ENCODE peak calls at places on chromosomes 7 and 10, in seven cellular contexts. Z is DND-41, V is GM13976, A is NCI-H460, J is GM23248, D is hippocampal formation, B is right atrium auricular region. P is an unnamed sample.
A peak's percentile ranks its signal among the peaks of the same experiment; 100 is the strongest.

GRCh38 chr10:67779455-67780205 is 58.4 kb downstream of the DNAJC12 start:
- DNase-seq in Z (peak; percentile 73), V (peak; percentile 54), A (peak; percentile 82), J (peak; percentile 83), D (peak; percentile 88), B (peak; percentile 70), P (peak; percentile 13)

GRCh38 chr10:3622845-3623621 is 162.0 kb downstream of the KLF6 start:
- DNase-seq in Z (peak; percentile 68), V (no peak), A (no peak), J (no peak), D (no peak), B (no peak), P (no peak)

GRCh38 chr10:50025627-50026026 is 37.4 kb downstream of the AGAP6 start:
- DNase-seq in Z (no peak), V (no peak), A (no peak), J (no peak), D (no peak), B (no peak), P (no peak)

GRCh38 chr7:36600314-36600682 is 124.0 kb downstream of the AOAH start:
- DNase-seq in Z (no peak), V (no peak), A (no peak), J (no peak), D (no peak), B (no peak), P (no peak)

GRCh38 chr7:50665403-50666123 is 100.4 kb upstream of the DDC start:
- DNase-seq in Z (no peak), V (no peak), A (no peak), J (peak; percentile 42), D (no peak), B (no peak), P (no peak)

GRCh38 chr10:116056445-116057293 is 216.3 kb downstream of the GFRA1 start:
- DNase-seq in Z (no peak), V (no peak), A (no peak), J (peak; percentile 18), D (no peak), B (no peak), P (no peak)

GRCh38 chr10:100808851-100809250 is 63.5 kb downstream of the PAX2 start:
- DNase-seq in Z (no peak), V (no peak), A (no peak), J (no peak), D (no peak), B (no peak), P (no peak)

GRCh38 chr10:36266923-36267322 is 624.8 kb upstream of the FZD8 start:
- DNase-seq in Z (no peak), V (no peak), A (no peak), J (no peak), D (no peak), B (no peak), P (no peak)

GRCh38 chr10:34323197-34323596 is 491.9 kb downstream of the PARD3 start:
- DNase-seq in Z (no peak), V (no peak), A (no peak), J (peak; percentile 59), D (no peak), B (no peak), P (no peak)

GRCh38 chr7:131021902-131022301 is 287.9 kb upstream of the KLF14 start:
- DNase-seq in Z (no peak), V (no peak), A (no peak), J (no peak), D (no peak), B (no peak), P (no peak)

GRCh38 chr10:13681528-13681927 is 94.8 kb downstream of the PRPF18 start:
- DNase-seq in Z (no peak), V (no peak), A (no peak), J (no peak), D (no peak), B (no peak), P (no peak)

GRCh38 chr7:98469088-98469487 is 68.2 kb upstream of the BAIAP2L1 start:
- DNase-seq in Z (no peak), V (no peak), A (no peak), J (no peak), D (no peak), B (no peak), P (no peak)

GRCh38 chr10:124000792-124001201 is 92.6 kb downstream of the CHST15 start:
- DNase-seq in Z (no peak), V (peak; percentile 20), A (no peak), J (peak; percentile 76), D (no peak), B (peak; percentile 56), P (no peak)

GRCh38 chr10:34710391-34710751 is 104.7 kb downstream of the PARD3 start:
- DNase-seq in Z (no peak), V (no peak), A (no peak), J (peak; percentile 92), D (no peak), B (peak; percentile 67), P (no peak)

GRCh38 chr10:60163786-60164185 is 225.9 kb downstream of the ANK3 start:
- DNase-seq in Z (no peak), V (no peak), A (no peak), J (no peak), D (no peak), B (no peak), P (no peak)

GRCh38 chr7:138460649-138461607 is 869 bp downstream of the TRIM24 start:
- DNase-seq in Z (peak; percentile 70), V (peak; percentile 72), A (peak; percentile 12), J (peak; percentile 80), D (peak; percentile 30), B (no peak), P (peak; percentile 76)

GRCh38 chr7:2979951-2980350 is 63.7 kb downstream of the CARD11 start:
- DNase-seq in Z (no peak), V (no peak), A (no peak), J (no peak), D (no peak), B (no peak), P (no peak)

GRCh38 chr10:58963101-58963534 is 213.3 kb upstream of the PHYHIPL start:
- DNase-seq in Z (peak; percentile 4), V (no peak), A (no peak), J (no peak), D (peak; percentile 70), B (no peak), P (peak; percentile 47)

GRCh38 chr7:11193131-11193867 is 219.6 kb downstream of the PHF14 start:
- DNase-seq in Z (no peak), V (no peak), A (no peak), J (peak; percentile 72), D (no peak), B (no peak), P (no peak)

GRCh38 chr7:22632674-22633073 is 94.3 kb upstream of the IL6 start:
- DNase-seq in Z (no peak), V (no peak), A (no peak), J (no peak), D (no peak), B (no peak), P (no peak)

GRCh38 chr10:118238573-118239240 is 103.4 kb downstream of the FAM204A start:
- DNase-seq in Z (no peak), V (no peak), A (peak; percentile 4), J (peak; percentile 94), D (no peak), B (no peak), P (no peak)

GRCh38 chr7:43295429-43295828 is 183.0 kb downstream of the HECW1 start:
- DNase-seq in Z (no peak), V (no peak), A (no peak), J (no peak), D (no peak), B (no peak), P (no peak)

GRCh38 chr7:137980308-137980707 is 21.6 kb downstream of the CREB3L2 start:
- DNase-seq in Z (no peak), V (no peak), A (no peak), J (no peak), D (no peak), B (no peak), P (no peak)

GRCh38 chr10:92404592-92404991 is 113.6 kb downstream of the MARCHF5 start:
- DNase-seq in Z (no peak), V (no peak), A (no peak), J (no peak), D (no peak), B (no peak), P (no peak)

GRCh38 chr10:62025134-62025794 is 123.8 kb downstream of the ARID5B start:
- DNase-seq in Z (no peak), V (no peak), A (no peak), J (no peak), D (no peak), B (no peak), P (no peak)

GRCh38 chr7:127819975-127820778 is 168.2 kb downstream of the SND1 start:
- DNase-seq in Z (no peak), V (peak; percentile 36), A (no peak), J (peak; percentile 60), D (no peak), B (no peak), P (no peak)

GRCh38 chr7:22751341-22751740 is 24.3 kb downstream of the IL6 start:
- DNase-seq in Z (no peak), V (no peak), A (no peak), J (no peak), D (no peak), B (no peak), P (no peak)

GRCh38 chr10:117441812-117442443 is 66.7 kb upstream of the PDZD8 start:
- DNase-seq in Z (no peak), V (no peak), A (peak; percentile 51), J (peak; percentile 98), D (peak; percentile 3), B (no peak), P (no peak)

GRCh38 chr7:29857654-29858053 is 51.3 kb downstream of the WIPF3 start:
- DNase-seq in Z (no peak), V (no peak), A (no peak), J (no peak), D (no peak), B (no peak), P (no peak)

GRCh38 chr7:55119571-55119970 is 100.8 kb downstream of the EGFR start:
- DNase-seq in Z (no peak), V (no peak), A (no peak), J (no peak), D (no peak), B (no peak), P (no peak)

GRCh38 chr7:45328397-45329080 is 170.9 kb downstream of the RAMP3 start:
- DNase-seq in Z (peak; percentile 29), V (no peak), A (no peak), J (no peak), D (no peak), B (no peak), P (no peak)

P was measured in C1 segment of cervical spinal cord.